ENCODE peak calls at places on chromosomes 2 and 18, in six cellular contexts. Z is adipocyte; A is CD4-positive, CD25-positive, alpha-beta regulatory T cell; E is GM06990; Y is AG10803; J is fibroblast of villous mesenchyme. Q is an unnamed sample.

GRCh38 chr2:201114846-201115245 is 1.1 kb upstream of the CFLAR start:
- DNase-seq in Y (peak), J (no peak), E (no peak), A (no peak), Z (no peak), Q (no peak)

GRCh38 chr2:42770288-42771131 is 6.6 kb upstream of the OXER1 start:
- DNase-seq in A (peak), E (no peak), Z (no peak), J (peak), Y (peak), Q (peak)

GRCh38 chr2:151029406-151030157 is 232.1 kb downstream of the RBM43 start:
- DNase-seq in E (no peak), Y (peak), J (peak), A (peak), Z (peak), Q (no peak)

GRCh38 chr2:149063177-149063576 is 24.7 kb downstream of the LYPD6B start:
- DNase-seq in A (no peak), Y (no peak), E (no peak), J (no peak), Z (no peak), Q (peak)

GRCh38 chr2:13858626-13859025 is 773.9 kb upstream of the LRATD1 start:
- DNase-seq in Z (peak), J (peak), Y (peak), E (no peak), A (no peak), Q (peak)

GRCh38 chr2:181411105-181411849 is 45.9 kb upstream of the ITGA4 start:
- DNase-seq in Z (no peak), Y (peak), J (peak), A (no peak), E (peak), Q (no peak)

GRCh38 chr2:133500967-133501366 is 67.3 kb downstream of the NCKAP5 start:
- DNase-seq in J (no peak), E (no peak), Y (no peak), A (no peak), Z (no peak), Q (no peak)

GRCh38 chr2:156065912-156066311 is 266.6 kb downstream of the NR4A2 start:
- DNase-seq in A (peak), Z (no peak), Y (no peak), E (no peak), J (no peak), Q (peak)

GRCh38 chr2:14866953-14867352 is 234.4 kb downstream of the LRATD1 start:
- DNase-seq in Y (no peak), J (no peak), E (no peak), A (no peak), Z (no peak), Q (no peak)

GRCh38 chr18:9561774-9562173 is 52.6 kb downstream of the PPP4R1 start:
- DNase-seq in E (no peak), A (no peak), Y (no peak), J (no peak), Z (no peak), Q (no peak)

GRCh38 chr18:22031581-22031980 is 137.8 kb upstream of the GATA6 start:
- DNase-seq in Y (no peak), A (no peak), E (no peak), Z (no peak), J (no peak), Q (peak)

GRCh38 chr2:230762317-230762896 is 49.8 kb downstream of the CAB39 start:
- DNase-seq in J (no peak), Z (peak), A (peak), E (no peak), Y (no peak), Q (peak)

GRCh38 chr18:30971338-30971956 is 71.1 kb downstream of the DSC3 start:
- DNase-seq in E (peak), Z (peak), A (peak), Y (peak), J (peak), Q (peak)

GRCh38 chr2:102191501-102191900 is 4.7 kb downstream of the IL1RL2 start:
- DNase-seq in E (no peak), A (no peak), J (no peak), Y (no peak), Z (no peak), Q (no peak)

GRCh38 chr2:97966545-97967215 is 29.1 kb downstream of the TMEM131 start:
- DNase-seq in E (peak), J (no peak), Y (no peak), Z (no peak), A (no peak), Q (peak)

GRCh38 chr2:47310801-47311560 is 92.0 kb upstream of the MSH2 start:
- DNase-seq in Z (no peak), A (no peak), E (no peak), Y (no peak), J (no peak), Q (peak)

GRCh38 chr18:67486534-67486933 is 30.0 kb downstream of the DSEL start:
- DNase-seq in Z (no peak), Y (no peak), E (no peak), A (no peak), J (no peak), Q (no peak)

GRCh38 chr2:222423632-222424280 is 587 bp upstream of the SGPP2 start:
- DNase-seq in A (no peak), Y (no peak), Z (no peak), J (no peak), E (peak), Q (peak)

GRCh38 chr2:164114937-164115336 is 379.1 kb upstream of the FIGN start:
- DNase-seq in E (no peak), Y (no peak), A (no peak), J (no peak), Z (no peak), Q (peak)

GRCh38 chr2:128306081-128306930 is 12.4 kb downstream of the HS6ST1 start:
- DNase-seq in J (peak), E (no peak), Z (peak), Y (peak), A (no peak), Q (peak)

GRCh38 chr2:149132303-149132702 is 93.8 kb downstream of the LYPD6B start:
- DNase-seq in A (no peak), J (no peak), Y (peak), E (no peak), Z (no peak), Q (no peak)

GRCh38 chr2:31219131-31219969 is 2.0 kb upstream of the CAPN14 start:
- DNase-seq in Z (no peak), A (no peak), J (no peak), Y (no peak), E (peak), Q (peak)

GRCh38 chr2:30113617-30114293 is 33.1 kb upstream of the YPEL5 start:
- DNase-seq in Z (peak), J (peak), E (no peak), Y (peak), A (no peak), Q (peak)

GRCh38 chr2:167209784-167210183 is 321.5 kb downstream of the XIRP2 start:
- DNase-seq in Y (peak), E (no peak), A (no peak), Z (peak), J (peak), Q (no peak)

GRCh38 chr2:26613241-26614204 is 27.6 kb downstream of the CIB4 start:
- DNase-seq in A (no peak), E (no peak), J (no peak), Z (no peak), Y (no peak), Q (no peak)

GRCh38 chr2:58521803-58522602 is 280.9 kb upstream of the FANCL start:
- DNase-seq in A (no peak), Z (no peak), E (no peak), Y (no peak), J (no peak), Q (peak)

GRCh38 chr2:151381266-151381665 is 23.9 kb downstream of the TNFAIP6 start:
- DNase-seq in Z (peak), J (peak), E (no peak), A (no peak), Y (peak), Q (peak)

GRCh38 chr18:62716679-62717058 is 1.3 kb downstream of the PHLPP1 start:
- DNase-seq in A (peak), J (peak), Y (peak), E (no peak), Z (peak), Q (no peak)

GRCh38 chr18:78642561-78643398 is 336.8 kb upstream of the SALL3 start:
- DNase-seq in A (no peak), Y (no peak), Z (no peak), J (no peak), E (no peak), Q (no peak)

GRCh38 chr2:98623657-98624056 is 15.3 kb downstream of the UNC50 start:
- DNase-seq in A (no peak), J (peak), E (no peak), Z (peak), Y (no peak), Q (no peak)

GRCh38 chr2:171718720-171719119 is 31.5 kb downstream of the DYNC1I2 start:
- DNase-seq in Z (no peak), J (no peak), A (peak), Y (no peak), E (peak), Q (no peak)

GRCh38 chr2:2796207-2796606 is 465.1 kb upstream of the MYT1L start:
- DNase-seq in Z (no peak), J (no peak), A (no peak), E (no peak), Y (no peak), Q (no peak)

GRCh38 chr18:72692595-72692994 is 148.5 kb upstream of the CBLN2 start:
- DNase-seq in J (no peak), Y (no peak), A (no peak), E (no peak), Z (no peak), Q (no peak)
- H3K4me3 ChIP-seq in J (no peak), Y (no peak), A (no peak), E (no peak), Z (no peak), Q (peak)

GRCh38 chr2:162840598-162841246 is 2.2 kb upstream of the KCNH7 start:
- DNase-seq in Y (peak), Z (peak), A (peak), J (peak), E (no peak), Q (peak)
- H3K4me3 ChIP-seq in Y (no peak), Z (no peak), A (no peak), J (no peak), E (no peak), Q (no peak)

DNA sequence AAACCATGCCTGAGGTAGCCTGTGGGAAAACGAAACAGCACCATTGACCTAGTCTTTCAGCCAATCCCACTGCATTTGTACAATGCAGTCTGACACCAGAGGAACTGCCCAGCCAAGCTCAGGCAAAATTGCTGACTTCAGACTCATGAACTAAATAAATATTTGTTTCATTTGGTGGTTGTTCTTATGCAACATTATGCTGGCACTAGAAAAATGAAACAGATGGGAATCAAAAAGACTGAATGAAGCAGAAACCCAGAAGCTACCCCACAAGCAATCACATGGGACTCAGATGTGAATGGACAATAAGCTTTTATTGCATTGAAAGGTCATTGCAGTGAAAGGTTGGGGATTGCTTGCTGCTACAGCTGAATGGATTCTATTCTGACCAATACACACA is 1.7 kb downstream of the NAT8 start:
- DNase-seq in E (no peak), Z (peak), J (peak), A (no peak), Y (peak), Q (peak)
- H3K4me3 ChIP-seq in E (no peak), Z (no peak), J (no peak), A (no peak), Y (no peak), Q (no peak)

GRCh38 chr18:25284861-25285574 is 66.9 kb downstream of the ZNF521 start:
- DNase-seq in Z (peak), E (no peak), J (peak), Y (peak), A (no peak), Q (no peak)
- H3K4me3 ChIP-seq in Z (peak), E (no peak), J (no peak), Y (peak), A (no peak), Q (no peak)

GRCh38 chr18:59084286-59084779 is 55.4 kb upstream of the SEC11C start:
- DNase-seq in E (peak), Y (peak), Z (peak), A (peak), J (peak), Q (peak)
- H3K4me3 ChIP-seq in E (no peak), Y (no peak), Z (no peak), A (no peak), J (no peak), Q (no peak)

GRCh38 chr2:11865378-11865777 is 118.9 kb downstream of the LPIN1 start:
- DNase-seq in E (peak), A (no peak), J (no peak), Z (no peak), Y (no peak), Q (no peak)
- H3K4me3 ChIP-seq in E (no peak), A (no peak), J (no peak), Z (no peak), Y (no peak), Q (no peak)

DNA sequence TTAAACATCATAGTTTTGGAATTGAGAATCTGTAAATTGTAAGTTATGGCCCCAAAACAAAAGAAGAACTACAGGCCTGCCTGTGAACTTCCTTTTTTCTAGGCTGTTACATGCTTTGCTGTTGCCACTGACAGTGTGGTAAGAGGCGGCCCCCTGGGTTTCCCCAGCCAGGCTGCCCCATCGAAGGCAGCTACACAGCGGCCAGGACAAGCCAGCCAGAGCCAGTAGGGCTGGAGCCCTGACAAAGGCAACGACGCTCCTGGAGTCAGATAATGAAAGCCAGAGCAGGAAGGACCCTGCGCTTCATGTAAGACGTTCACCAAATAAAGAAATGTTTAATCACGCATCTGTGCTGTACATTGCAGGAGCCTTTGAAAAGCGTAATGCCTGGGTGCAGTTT is 55.0 kb downstream of the ANKRD44 start:
- DNase-seq in A (peak), E (peak), Z (peak), J (no peak), Y (peak), Q (no peak)
- H3K4me3 ChIP-seq in A (peak), E (peak), Z (peak), J (no peak), Y (peak), Q (no peak)

DNA sequence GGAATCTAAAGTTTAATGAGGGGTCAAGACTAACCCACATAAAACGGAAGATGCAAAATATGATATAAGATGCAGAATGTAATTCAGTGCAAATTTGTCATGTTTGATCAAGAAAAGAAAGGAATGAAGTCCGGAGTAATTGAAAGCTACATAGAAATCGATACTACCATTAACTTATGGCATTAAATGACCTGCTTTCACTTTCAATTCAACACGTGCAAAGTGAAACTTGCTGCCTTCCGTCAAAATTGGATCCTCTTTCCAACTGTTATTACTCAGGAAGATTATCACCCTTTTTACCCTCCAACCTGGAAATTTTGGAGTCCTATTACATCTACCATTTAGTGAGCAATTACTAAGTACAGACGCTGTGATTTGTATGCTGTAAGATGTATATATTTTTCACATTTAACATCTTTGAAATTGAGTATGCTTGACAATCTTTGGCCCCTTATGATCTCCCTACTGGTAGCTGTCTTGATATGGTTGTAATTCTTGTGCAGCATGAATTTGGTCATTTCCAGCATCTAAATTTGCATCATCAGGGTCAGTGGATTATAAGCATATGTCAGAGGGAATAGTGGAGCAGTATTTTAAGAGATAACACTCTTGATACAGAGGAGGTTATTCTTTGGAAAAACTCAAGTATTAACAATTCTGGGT is 18.6 kb downstream of the UNC80 start:
- DNase-seq in Z (peak), A (peak), Y (no peak), E (no peak), J (no peak), Q (no peak)
- H3K4me3 ChIP-seq in Z (peak), A (peak), Y (no peak), E (no peak), J (no peak), Q (no peak)

GRCh38 chr2:54100772-54101171 is 14.6 kb upstream of the ACYP2 start:
- DNase-seq in J (no peak), Z (no peak), A (no peak), E (no peak), Y (no peak), Q (no peak)

GRCh38 chr2:54099834-54100595 is 15.4 kb upstream of the ACYP2 start:
- DNase-seq in Y (no peak), E (peak), A (no peak), Z (no peak), J (no peak), Q (no peak)

GRCh38 chr2:54097124-54097523 is 18.3 kb upstream of the ACYP2 start:
- DNase-seq in E (no peak), A (no peak), Z (no peak), Y (no peak), J (no peak), Q (no peak)

GRCh38 chr2:54103454-54104314 is 11.7 kb upstream of the ACYP2 start:
- DNase-seq in A (peak), Z (peak), J (peak), E (peak), Y (peak), Q (peak)

DNA sequence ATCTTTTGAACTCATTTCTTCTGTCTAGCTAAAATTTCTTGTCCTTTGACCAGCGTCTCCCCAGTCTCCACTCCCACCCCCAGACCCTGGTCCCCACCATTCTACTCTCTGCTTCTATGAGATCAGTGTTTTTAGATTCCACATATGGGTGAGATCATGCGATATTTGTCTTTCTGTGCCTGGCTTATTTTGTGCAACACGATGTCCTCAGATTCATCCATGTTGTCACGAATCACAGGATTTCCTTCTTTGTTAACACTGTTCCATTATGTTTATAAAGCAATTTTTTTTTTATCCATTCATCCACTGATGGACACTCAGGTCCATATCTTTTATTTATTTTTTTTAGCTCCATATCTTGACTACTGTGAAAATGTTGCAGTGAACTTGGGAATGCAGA is 16.0 kb upstream of the ACYP2 start:
- DNase-seq in Z (no peak), E (no peak), A (no peak), Y (no peak), J (no peak), Q (no peak)
- H3K4me3 ChIP-seq in Z (no peak), E (no peak), A (no peak), Y (no peak), J (no peak), Q (no peak)

Q was measured in epithelial cell of esophagus.